ENCODE peak calls at places on chromosome 22, in eight cellular contexts. Y is NCI-H345; P is activated T-helper 1 cell treated with anti-CD3 and anti-CD28 coated beads, Interleukin-12 subunit alpha, Interleukin-12 subunit beta, Interleukin-2, Interleukin-4 antibody, amounts not matched to agents 30 ng/mL and 10 ng/mL and 1 ng/mL, durations not matched to agents 14 hours and 24 hours and 36 hours; B is ovary; Z is Daoy; M is GM23248; F is BE2C; R is RKO. J is an unnamed sample.

GRCh38 chr22:47776329-47776728 is 1013.9 kb downstream of the TBC1D22A start:
- DNase-seq in Y (no peak), P (no peak), B (no peak), Z (no peak), M (no peak), F (no peak), R (peak; percentile 2), J (no peak)

GRCh38 chr22:24954114-24954463 is 1.6 kb downstream of the KIAA1671 start:
- DNase-seq in Y (no peak), P (no peak), B (no peak), Z (peak; percentile 29), M (no peak), F (no peak), R (peak; percentile 47), J (no peak)

GRCh38 chr22:42333544-42333943 is 63.1 kb upstream of the TCF20 start:
- DNase-seq in Y (no peak), P (no peak), B (no peak), Z (no peak), M (no peak), F (no peak), R (no peak), J (no peak)

GRCh38 chr22:32518848-32519247 is 44.2 kb downstream of the FBXO7 start:
- DNase-seq in Y (no peak), P (no peak), B (no peak), Z (no peak), M (no peak), F (no peak), R (peak; percentile 19), J (no peak)

GRCh38 chr22:39520874-39521857 is 804 bp downstream of the ATF4 start:
- DNase-seq in Y (peak; percentile 37), P (peak; percentile 68), B (peak; percentile 82), Z (peak; percentile 79), M (peak; percentile 92), F (peak; percentile 82), R (peak; percentile 70), J (peak; percentile 85)

GRCh38 chr22:39205344-39206021 is 39.3 kb downstream of the PDGFB start:
- DNase-seq in Y (no peak), P (no peak), B (no peak), Z (peak; percentile 79), M (peak; percentile 81), F (no peak), R (peak; percentile 57), J (no peak)

GRCh38 chr22:22867996-22868715 is 19.5 kb upstream of the IGLL5 start:
- DNase-seq in Y (no peak), P (no peak), B (no peak), Z (no peak), M (no peak), F (no peak), R (no peak), J (no peak)

GRCh38 chr22:43133401-43133800 is 9.8 kb downstream of the MCAT start:
- DNase-seq in Y (no peak), P (no peak), B (no peak), Z (no peak), M (no peak), F (no peak), R (no peak), J (no peak)

GRCh38 chr22:20756846-20757245 is 17.1 kb upstream of the SERPIND1 start:
- DNase-seq in Y (no peak), P (no peak), B (no peak), Z (no peak), M (no peak), F (no peak), R (no peak), J (no peak)

GRCh38 chr22:43777204-43777671 is 34.9 kb downstream of the EFCAB6 start:
- DNase-seq in Y (no peak), P (no peak), B (no peak), Z (peak; percentile 83), M (peak; percentile 77), F (no peak), R (peak; percentile 31), J (no peak)

GRCh38 chr22:27879923-27880322 is 39.1 kb downstream of the PITPNB start:
- DNase-seq in Y (no peak), P (no peak), B (no peak), Z (peak; percentile 30), M (peak; percentile 76), F (peak; percentile 54), R (peak; percentile 68), J (no peak)

GRCh38 chr22:29907753-29908515 is 25.0 kb downstream of the MTMR3 start:
- DNase-seq in Y (peak; percentile 36), P (no peak), B (peak; percentile 77), Z (peak; percentile 97), M (peak; percentile 83), F (peak; percentile 72), R (peak; percentile 91), J (no peak)

GRCh38 chr22:44944891-44945600 is 64.8 kb downstream of the PHF21B start:
- DNase-seq in Y (no peak), P (no peak), B (no peak), Z (no peak), M (no peak), F (no peak), R (no peak), J (peak; percentile 34)

GRCh38 chr22:46762238-46763050 is at the start of gene TBC1D22A:
- DNase-seq in Y (peak; percentile 92), P (peak; percentile 91), B (peak; percentile 95), Z (peak; percentile 96), M (peak; percentile 99), F (peak; percentile 96), R (peak; percentile 95), J (peak; percentile 98)

GRCh38 chr22:38196791-38197429 is 4.9 kb upstream of the MAFF start:
- DNase-seq in Y (no peak), P (no peak), B (no peak), Z (no peak), M (peak; percentile 64), F (no peak), R (no peak), J (no peak)

GRCh38 chr22:23237201-23237798 is 57.0 kb downstream of the BCR start:
- DNase-seq in Y (peak; percentile 90), P (no peak), B (peak; percentile 71), Z (peak; percentile 48), M (no peak), F (peak; percentile 50), R (no peak), J (no peak)

GRCh38 chr22:30270841-30271240 is 4.2 kb upstream of the OSM start:
- DNase-seq in Y (no peak), P (no peak), B (no peak), Z (peak; percentile 62), M (no peak), F (no peak), R (peak; percentile 59), J (peak; percentile 96)

GRCh38 chr22:19037282-19038163 is 84.7 kb downstream of the DGCR2 start:
- DNase-seq in Y (no peak), P (no peak), B (no peak), Z (no peak), M (no peak), F (no peak), R (no peak), J (peak; percentile 55)

GRCh38 chr22:37818397-37819099 is 4.6 kb upstream of the GALR3 start:
- DNase-seq in Y (peak; percentile 28), P (peak; percentile 65), B (peak; percentile 68), Z (peak; percentile 41), M (peak; percentile 84), F (peak; percentile 65), R (no peak), J (peak; percentile 92)

GRCh38 chr22:45537734-45538181 is 35.1 kb downstream of the FBLN1 start:
- DNase-seq in Y (peak; percentile 92), P (no peak), B (peak; percentile 76), Z (peak; percentile 90), M (peak; percentile 88), F (peak; percentile 63), R (no peak), J (peak; percentile 77)

GRCh38 chr22:17104336-17104935 is 16.7 kb downstream of the TMEM121B start:
- DNase-seq in Y (no peak), P (no peak), B (no peak), Z (no peak), M (no peak), F (no peak), R (no peak), J (no peak)

GRCh38 chr22:45007247-45007945 is 2.4 kb downstream of the PHF21B start:
- DNase-seq in Y (no peak), P (no peak), B (peak; percentile 69), Z (peak; percentile 72), M (peak; percentile 43), F (peak; percentile 85), R (no peak), J (peak; percentile 70)

GRCh38 chr22:20741634-20742581 is 32.0 kb upstream of the SERPIND1 start:
- DNase-seq in Y (peak; percentile 6), P (peak; percentile 15), B (no peak), Z (no peak), M (peak; percentile 50), F (peak; percentile 43), R (peak; percentile 35), J (peak; percentile 45)